ENCODE peak calls at places on chromosomes 16 and 17, in eight cellular contexts. X is H1; C is T follicular helper cell; E is keratinocyte; W is stimulated activated CD8-positive, alpha-beta memory T cell treated with anti-CD3 and anti-CD28 coated beads, Interleukin-4, amount 100 ng/mL, for 24 hours; Z is activated CD4-positive, alpha-beta T cell treated with anti-CD3 and anti-CD28 coated beads, Interleukin-2, amount 50 U/mL, for 1 hour; L is nucleus accumbens; I is neural progenitor cell. M is an unnamed sample.

GRCh38 chr16:67419931-67420330 is 3.7 kb upstream of the ZDHHC1 start:
- DNase-seq in I (no peak), X (no peak), Z (no peak), W (no peak), C (no peak), E (no peak), L (no peak), M (no peak)

GRCh38 chr16:57284206-57284951 is at the start of gene PLLP:
- DNase-seq in L (peak), C (no peak), E (no peak), Z (peak), W (no peak), X (no peak), I (peak), M (peak)

GRCh38 chr17:66087073-66087472 is 104.9 kb downstream of the CEP112 start:
- DNase-seq in X (no peak), E (no peak), W (no peak), C (no peak), L (no peak), Z (no peak), I (no peak), M (no peak)

GRCh38 chr16:1791256-1791942 is 2.1 kb downstream of the IGFALS start:
- DNase-seq in L (no peak), X (no peak), E (no peak), I (no peak), C (no peak), W (no peak), Z (no peak), M (no peak)

GRCh38 chr16:84829168-84829965 is 9.6 kb downstream of the CRISPLD2 start:
- DNase-seq in C (no peak), I (peak), L (no peak), W (no peak), Z (no peak), E (no peak), X (no peak), M (no peak)

GRCh38 chr17:35603674-35604073 is 16.6 kb downstream of the AP2B1 start:
- DNase-seq in C (no peak), L (no peak), I (no peak), E (no peak), X (no peak), Z (no peak), W (no peak), M (no peak)

GRCh38 chr16:86289907-86290306 is 220.4 kb upstream of the FOXF1 start:
- DNase-seq in L (no peak), X (no peak), Z (no peak), C (no peak), E (no peak), W (no peak), I (no peak), M (no peak)

GRCh38 chr16:28826141-28826540 is 3.3 kb downstream of the ATXN2L start:
- DNase-seq in Z (no peak), W (no peak), X (no peak), C (no peak), E (no peak), I (no peak), L (no peak), M (no peak)

GRCh38 chr16:82987767-82988166 is 361.0 kb downstream of the CDH13 start:
- DNase-seq in W (no peak), I (no peak), L (no peak), E (no peak), X (no peak), C (no peak), Z (no peak), M (no peak)

GRCh38 chr16:87244646-87245197 is 72.5 kb downstream of the C16orf95 start:
- DNase-seq in X (no peak), Z (no peak), E (no peak), I (no peak), W (no peak), C (no peak), L (no peak), M (no peak)

GRCh38 chr17:75087558-75088453 is at the start of gene SLC16A5:
- DNase-seq in W (peak), L (no peak), Z (peak), C (no peak), X (peak), E (peak), I (peak), M (no peak)

GRCh38 chr17:7837375-7838290 is 3.6 kb downstream of the KDM6B start:
- DNase-seq in L (no peak), Z (no peak), C (no peak), W (no peak), E (no peak), X (no peak), I (peak), M (no peak)

GRCh38 chr17:42388381-42389134 is at the start of gene STAT3:
- DNase-seq in E (peak), Z (peak), I (peak), X (peak), W (peak), L (peak), C (peak), M (peak)

GRCh38 chr17:47745037-47745380 is 12.0 kb downstream of the TBX21 start:
- DNase-seq in W (no peak), C (no peak), Z (no peak), L (no peak), I (no peak), E (no peak), X (no peak), M (no peak)

GRCh38 chr17:79036181-79036580 is 12.2 kb downstream of the C1QTNF1 start:
- DNase-seq in L (no peak), X (no peak), I (no peak), E (no peak), C (no peak), W (no peak), Z (no peak), M (no peak)

GRCh38 chr17:10316986-10317834 is 55.6 kb downstream of the MYH13 start:
- DNase-seq in I (peak), L (peak), X (no peak), C (no peak), W (no peak), Z (peak), E (no peak), M (no peak)

GRCh38 chr16:89095401-89095974 is 1.8 kb downstream of the ACSF3 start:
- DNase-seq in Z (no peak), I (no peak), X (peak), E (no peak), C (no peak), W (no peak), L (no peak), M (no peak)

GRCh38 chr16:49281843-49282642 is 405 bp upstream of the CBLN1 start:
- DNase-seq in I (peak), X (peak), E (no peak), W (peak), Z (no peak), L (peak), C (no peak), M (peak)

GRCh38 chr17:2192367-2193028 is 111.1 kb downstream of the SMG6 start:
- DNase-seq in C (peak), X (no peak), W (peak), L (no peak), E (peak), I (no peak), Z (peak), M (no peak)

GRCh38 chr16:188674-189073 is 8.4 kb downstream of the HBQ1 start:
- DNase-seq in W (no peak), C (no peak), Z (no peak), E (no peak), X (no peak), I (no peak), L (no peak), M (no peak)

GRCh38 chr17:63096426-63096825 is 130.4 kb downstream of the TANC2 start:
- DNase-seq in E (no peak), L (no peak), C (no peak), W (no peak), I (no peak), X (no peak), Z (no peak), M (no peak)

GRCh38 chr16:671353-672131 is 3.6 kb downstream of the RHOT2 start:
- DNase-seq in W (no peak), I (no peak), Z (no peak), X (no peak), C (no peak), E (no peak), L (no peak), M (no peak)

GRCh38 chr17:42670199-42670924 is 6.4 kb downstream of the PLEKHH3 start:
- DNase-seq in E (no peak), L (no peak), X (no peak), I (peak), Z (peak), C (no peak), W (no peak), M (no peak)

GRCh38 chr16:16861546-16861945 is 482.6 kb downstream of the NPIPA7 start:
- DNase-seq in X (no peak), E (no peak), I (peak), Z (peak), W (peak), L (peak), C (peak), M (peak)

M was measured in amygdala.